ENCODE peak calls at places on chromosomes 16 and 17, in six cellular contexts. N is Right ventricle myocardium superior; Y is left lung; G is activated T-helper 1 cell treated with anti-CD3 and anti-CD28 coated beads, Interleukin-12 subunit alpha, Interleukin-12 subunit beta, Interleukin-2, Interleukin-4 antibody, amounts not matched to agents 30 ng/mL and 10 ng/mL and 1 ng/mL, durations not matched to agents 14 hours and 24 hours and 36 hours; U is activated CD8-positive, alpha-beta memory T cell treated with anti-CD3 and anti-CD28 coated beads for 1 hour; A is NCI-H2081 treated with DMSO at 0.1 percent for 48 hours. R is an unnamed sample.

GRCh38 chr16:54326266-54326662 is 39.7 kb upstream of the IRX3 start:
- DNase-seq in N (no peak), Y (no peak), G (no peak), U (no peak), A (no peak), R (no peak)

GRCh38 chr17:6913608-6914443 is 82.0 kb upstream of the ALOX12 start:
- DNase-seq in N (peak), Y (peak), G (peak), U (peak), A (no peak), R (no peak)

GRCh38 chr17:17151541-17151940 is 54.6 kb downstream of the PLD6 start:
- DNase-seq in N (no peak), Y (no peak), G (no peak), U (no peak), A (no peak), R (no peak)

GRCh38 chr16:13483121-13483520 is 436.8 kb upstream of the ERCC4 start:
- DNase-seq in N (no peak), Y (no peak), G (no peak), U (no peak), A (no peak), R (no peak)

GRCh38 chr17:19706791-19707727 is 9.3 kb downstream of the SLC47A2 start:
- DNase-seq in N (no peak), Y (no peak), G (no peak), U (no peak), A (no peak), R (no peak)

GRCh38 chr17:28645576-28645939 is 600 bp upstream of the BLTP2 start:
- DNase-seq in N (no peak), Y (no peak), G (no peak), U (no peak), A (no peak), R (no peak)

GRCh38 chr17:14693382-14693781 is 392.5 kb downstream of the HS3ST3B1 start:
- DNase-seq in N (no peak), Y (no peak), G (no peak), U (no peak), A (no peak), R (no peak)

GRCh38 chr17:74873874-74874614 is 1.2 kb upstream of the FDXR start:
- DNase-seq in N (no peak), Y (no peak), G (no peak), U (no peak), A (no peak), R (no peak)

GRCh38 chr17:82647593-82648164 is 565 bp downstream of the WDR45B start:
- DNase-seq in N (no peak), Y (no peak), G (peak), U (no peak), A (no peak), R (no peak)

GRCh38 chr16:58733248-58733670 is 857 bp downstream of the GOT2 start:
- DNase-seq in N (no peak), Y (no peak), G (no peak), U (no peak), A (no peak), R (no peak)

GRCh38 chr17:76659928-76660614 is 16.5 kb upstream of the ST6GALNAC1 start:
- DNase-seq in N (peak), Y (no peak), G (no peak), U (no peak), A (no peak), R (no peak)

GRCh38 chr17:40461036-40461721 is 17.9 kb downstream of the IGFBP4 start:
- DNase-seq in N (no peak), Y (no peak), G (no peak), U (no peak), A (no peak), R (no peak)

GRCh38 chr16:83137326-83137770 is 510.6 kb downstream of the CDH13 start:
- DNase-seq in N (no peak), Y (peak), G (peak), U (no peak), A (no peak), R (no peak)

GRCh38 chr16:68265078-68265925 is 976 bp downstream of the SLC7A6 start:
- DNase-seq in N (peak), Y (peak), G (no peak), U (no peak), A (no peak), R (no peak)

GRCh38 chr17:37506678-37507077 is 17.0 kb downstream of the DUSP14 start:
- DNase-seq in N (no peak), Y (no peak), G (no peak), U (no peak), A (no peak), R (no peak)

GRCh38 chr16:89922477-89922883 is 662 bp upstream of the TUBB3 start:
- DNase-seq in N (peak), Y (peak), G (no peak), U (no peak), A (no peak), R (peak)

GRCh38 chr16:84582958-84583516 is 34.8 kb downstream of the COTL1 start:
- DNase-seq in N (no peak), Y (no peak), G (no peak), U (no peak), A (no peak), R (no peak)

GRCh38 chr16:81463296-81463890 is 18.8 kb downstream of the CMIP start:
- DNase-seq in N (no peak), Y (no peak), G (no peak), U (no peak), A (no peak), R (no peak)

GRCh38 chr16:69701866-69702265 is 24.5 kb downstream of the NQO1 start:
- DNase-seq in N (no peak), Y (no peak), G (no peak), U (no peak), A (no peak), R (no peak)

GRCh38 chr17:63842173-63842539 is 329 bp downstream of the SMARCD2 start:
- DNase-seq in N (peak), Y (peak), G (no peak), U (no peak), A (no peak), R (no peak)

GRCh38 chr17:29590979-29591736 is 1.7 kb upstream of the GIT1 start:
- DNase-seq in N (peak), Y (no peak), G (no peak), U (no peak), A (no peak), R (no peak)

GRCh38 chr17:41392278-41392677 is 5.1 kb downstream of the KRT31 start:
- DNase-seq in N (no peak), Y (no peak), G (no peak), U (no peak), A (no peak), R (no peak)

GRCh38 chr17:42203354-42203753 is 9.1 kb upstream of the GHDC start:
- DNase-seq in N (no peak), Y (no peak), G (no peak), U (no peak), A (no peak), R (no peak)

GRCh38 chr17:43756176-43756575 is 2.4 kb downstream of the SOST start:
- DNase-seq in N (no peak), Y (no peak), G (no peak), U (no peak), A (no peak), R (no peak)

GRCh38 chr17:40901981-40902862 is 17.2 kb upstream of the KRT20 start:
- DNase-seq in N (no peak), Y (no peak), G (no peak), U (no peak), A (no peak), R (peak)

GRCh38 chr17:42920922-42921321 is 20.3 kb downstream of the G6PC1 start:
- DNase-seq in N (peak), Y (no peak), G (no peak), U (no peak), A (peak), R (no peak)

R was measured in RWPE2.